ENCODE peak calls at places on chromosomes 5 and 9, in nine cellular contexts. L, E, I, Q, W, R, H, C and F are unnamed samples.

GRCh38 chr9:13386324-13386723 is 106.8 kb upstream of the MPDZ start:
- DNase-seq in Q (no peak), H (no peak), L (no peak), E (no peak), R (no peak), W (no peak), I (no peak), C (no peak), F (no peak)

GRCh38 chr5:60633336-60633735 is 66.6 kb downstream of the DEPDC1B start:
- DNase-seq in Q (peak), C (no peak), I (peak), L (peak), W (no peak), H (no peak), R (no peak), E (no peak), F (peak)

GRCh38 chr5:86968311-86968753 is 299.4 kb upstream of the RASA1 start:
- DNase-seq in I (peak), L (peak), R (no peak), E (no peak), H (no peak), Q (peak), C (no peak), W (no peak), F (peak)

GRCh38 chr5:35404701-35405100 is 174.4 kb upstream of the PRLR start:
- DNase-seq in C (no peak), H (no peak), Q (no peak), W (no peak), L (no peak), I (no peak), R (no peak), E (no peak), F (no peak)

GRCh38 chr5:39464096-39464495 is 39.3 kb upstream of the DAB2 start:
- DNase-seq in I (no peak), H (no peak), Q (no peak), L (no peak), W (no peak), R (no peak), C (no peak), E (no peak), F (no peak)

GRCh38 chr5:57532513-57533497 is 50.2 kb upstream of the ACTBL2 start:
- DNase-seq in I (peak), W (no peak), H (no peak), E (no peak), Q (peak), R (no peak), C (no peak), L (peak), F (peak)

GRCh38 chr9:136742640-136743391 is at the start of gene LCN10:
- DNase-seq in Q (no peak), I (no peak), L (no peak), E (no peak), R (no peak), W (no peak), C (no peak), H (no peak), F (no peak)

GRCh38 chr9:121914017-121914595 is 179.0 kb downstream of the TTLL11 start:
- DNase-seq in E (no peak), Q (no peak), C (no peak), H (no peak), W (no peak), R (no peak), I (no peak), L (no peak), F (no peak)

GRCh38 chr5:96687812-96688453 is 25.8 kb downstream of the CAST start:
- DNase-seq in L (peak), H (no peak), E (peak), Q (peak), R (no peak), I (peak), C (no peak), W (no peak), F (peak)

GRCh38 chr5:132979367-132979935 is 16.0 kb upstream of the AFF4 start:
- DNase-seq in E (no peak), H (no peak), W (no peak), C (no peak), R (no peak), Q (no peak), L (peak), I (no peak), F (peak)

GRCh38 chr9:89000973-89001916 is 10.0 kb downstream of the S1PR3 start:
- DNase-seq in I (peak), H (peak), Q (peak), R (peak), L (peak), W (peak), E (peak), C (peak), F (peak)

GRCh38 chr9:25704800-25705199 is 26.6 kb upstream of the TUSC1 start:
- DNase-seq in W (no peak), E (no peak), I (no peak), C (no peak), L (no peak), H (no peak), Q (no peak), R (no peak), F (no peak)

GRCh38 chr5:109994135-109994534 is 304.4 kb downstream of the MAN2A1 start:
- DNase-seq in H (no peak), R (no peak), L (no peak), W (no peak), E (no peak), I (no peak), C (no peak), Q (no peak), F (peak)

GRCh38 chr5:109997191-109997590 is 307.5 kb downstream of the MAN2A1 start:
- DNase-seq in W (no peak), C (no peak), Q (no peak), H (no peak), E (no peak), I (no peak), L (no peak), R (no peak), F (no peak)

GRCh38 chr5:109996246-109996645 is 306.5 kb downstream of the MAN2A1 start:
- DNase-seq in I (no peak), E (no peak), L (peak), W (no peak), C (no peak), R (no peak), H (no peak), Q (no peak), F (no peak)

GRCh38 chr5:109998717-109999116 is 309.0 kb downstream of the MAN2A1 start:
- DNase-seq in H (no peak), E (no peak), C (no peak), L (no peak), Q (no peak), W (no peak), R (no peak), I (no peak), F (no peak)

GRCh38 chr5:109998208-109998607 is 308.5 kb downstream of the MAN2A1 start:
- DNase-seq in Q (no peak), I (no peak), H (no peak), R (no peak), E (no peak), C (no peak), L (no peak), W (no peak), F (no peak)
- TF ChIP-seq CTCF in Q (no peak), I (no peak), H (no peak), R (no peak), E (no peak), C (no peak), L (no peak), W (no peak), F (no peak)

DNA sequence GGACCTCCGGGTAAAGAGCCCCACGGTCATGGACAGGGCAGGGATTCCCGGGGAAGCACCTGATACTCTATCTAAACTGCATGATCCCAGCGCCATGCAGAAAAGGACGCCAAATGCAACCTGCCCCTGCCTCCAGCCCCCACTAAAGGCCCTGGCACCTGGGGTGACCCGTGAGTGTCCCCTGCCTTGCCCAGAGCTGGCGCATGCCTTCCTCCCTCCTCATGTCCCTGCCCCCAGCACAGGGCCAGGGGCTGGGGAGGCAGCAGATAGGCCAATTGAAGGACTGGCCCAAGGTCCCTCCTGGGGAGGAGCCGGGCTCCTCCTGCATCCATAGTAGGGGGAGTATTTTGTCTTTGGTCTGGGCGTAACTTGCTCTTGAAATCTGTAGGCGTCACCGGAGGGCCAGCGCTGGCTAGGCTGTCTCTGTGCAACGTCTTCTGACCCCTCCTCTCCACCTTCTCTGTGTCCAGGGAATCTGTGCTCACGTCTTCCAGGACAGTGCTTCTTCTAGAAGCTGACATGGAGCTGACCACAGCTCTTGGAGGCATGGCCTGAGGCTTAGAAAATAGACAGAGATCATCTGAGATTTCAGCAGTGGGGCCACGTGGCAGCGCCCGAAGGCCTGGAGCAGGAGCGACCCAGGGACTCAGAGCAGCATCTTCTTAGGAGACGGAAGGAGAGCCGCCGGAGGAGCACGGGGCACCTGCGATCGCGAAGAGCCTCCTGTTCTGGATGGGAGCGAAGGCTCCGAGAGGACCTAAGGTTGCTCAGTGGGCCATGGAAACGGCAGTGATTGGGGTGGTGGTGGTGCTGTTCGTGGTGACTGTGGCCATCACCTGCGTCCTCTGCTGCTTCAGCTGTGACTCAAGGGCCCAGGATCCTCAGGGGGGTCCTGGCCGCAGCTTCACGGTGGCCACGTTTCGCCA is 660 bp downstream of the SPAAR start:
- DNase-seq in Q (no peak), C (no peak), L (no peak), I (no peak), W (no peak), R (no peak), H (peak), E (no peak), F (no peak)
- H3K4me3 ChIP-seq in Q (no peak), C (no peak), L (no peak), I (no peak), W (no peak), R (peak), H (peak), E (no peak), F (no peak)

GRCh38 chr5:179165421-179166170 is 105.4 kb downstream of the ZNF354C start:
- DNase-seq in I (no peak), W (no peak), C (peak), E (no peak), L (no peak), Q (no peak), R (peak), H (no peak), F (no peak)
- TF ChIP-seq CTCF in I (no peak), W (no peak), C (no peak), E (no peak), L (no peak), Q (no peak), R (no peak), H (no peak), F (no peak)

DNA sequence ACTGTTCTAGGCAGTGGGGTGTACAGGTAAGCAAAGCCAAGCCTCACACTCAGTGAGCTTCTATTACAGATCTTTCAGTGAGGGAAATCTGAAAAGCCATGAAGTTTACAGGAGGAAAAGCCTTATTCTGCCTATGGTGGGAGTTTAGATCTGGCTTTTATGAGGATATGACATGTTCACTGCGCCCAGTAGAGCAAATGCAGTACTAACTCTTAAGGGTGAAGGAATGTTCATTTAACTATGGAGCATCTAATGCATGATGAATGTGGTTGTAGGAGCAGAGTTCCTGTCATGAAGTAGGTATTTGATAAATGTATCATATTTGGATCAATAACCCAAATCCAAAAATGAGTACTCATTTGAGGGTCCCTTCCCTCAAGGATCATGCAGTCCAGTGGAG is 230.2 kb upstream of the PAPPA start:
- DNase-seq in W (no peak), H (no peak), R (no peak), L (peak), E (no peak), C (no peak), Q (no peak), I (no peak), F (no peak)
- H3K4me3 ChIP-seq in W (no peak), H (no peak), R (no peak), L (no peak), E (no peak), C (no peak), Q (no peak), I (no peak), F (no peak)